ENCODE peak calls at places on chromosomes 6 and 20, in six cellular contexts. One of them, this sample, is unnamed.

GRCh38 chr6:6924708-6925107 is 183.1 kb upstream of the RREB1 start:
- DNase-seq in lower lobe of right lung: no peak
- DNase-seq in mesothelial cell of epicardium: no peak
- DNase-seq in left ventricle myocardium inferior: no peak
- DNase-seq in HepG2: no peak
- DNase-seq in upper lobe of right lung: no peak
- DNase-seq in this sample: no peak

GRCh38 chr20:15449061-15449460 is 1111.6 kb upstream of the FLRT3 start:
- DNase-seq in mesothelial cell of epicardium: no peak
- DNase-seq in upper lobe of right lung: no peak
- DNase-seq in HepG2: no peak
- DNase-seq in left ventricle myocardium inferior: no peak
- DNase-seq in lower lobe of right lung: no peak
- DNase-seq in this sample: no peak

GRCh38 chr20:41176711-41177552 is 39.6 kb downstream of the PLCG1 start:
- DNase-seq in lower lobe of right lung: no peak
- DNase-seq in HepG2: no peak
- DNase-seq in upper lobe of right lung: no peak
- DNase-seq in mesothelial cell of epicardium: no peak
- DNase-seq in left ventricle myocardium inferior: no peak
- DNase-seq in this sample: no peak

GRCh38 chr6:72552938-72553337 is 68.9 kb upstream of the KCNQ5 start:
- DNase-seq in left ventricle myocardium inferior: no peak
- DNase-seq in HepG2: no peak
- DNase-seq in lower lobe of right lung: no peak
- DNase-seq in mesothelial cell of epicardium: no peak
- DNase-seq in upper lobe of right lung: no peak
- DNase-seq in this sample: no peak

GRCh38 chr6:44253307-44254101 is 3.8 kb downstream of the SLC35B2 start:
- DNase-seq in HepG2: peak
- DNase-seq in upper lobe of right lung: no peak
- DNase-seq in mesothelial cell of epicardium: no peak
- DNase-seq in lower lobe of right lung: no peak
- DNase-seq in left ventricle myocardium inferior: no peak
- DNase-seq in this sample: peak

GRCh38 chr6:21914121-21914973 is 320.8 kb downstream of the SOX4 start:
- DNase-seq in mesothelial cell of epicardium: peak
- DNase-seq in lower lobe of right lung: peak
- DNase-seq in left ventricle myocardium inferior: peak
- DNase-seq in HepG2: no peak
- DNase-seq in upper lobe of right lung: peak
- DNase-seq in this sample: no peak

GRCh38 chr20:19212524-19213502 is at the start of gene SLC24A3:
- DNase-seq in lower lobe of right lung: peak
- DNase-seq in mesothelial cell of epicardium: peak
- DNase-seq in HepG2: peak
- DNase-seq in left ventricle myocardium inferior: peak
- DNase-seq in upper lobe of right lung: peak
- DNase-seq in this sample: peak

GRCh38 chr20:1569417-1569861 is 11.9 kb upstream of the SIRPD start:
- DNase-seq in mesothelial cell of epicardium: no peak
- DNase-seq in lower lobe of right lung: no peak
- DNase-seq in upper lobe of right lung: no peak
- DNase-seq in HepG2: peak
- DNase-seq in left ventricle myocardium inferior: no peak
- DNase-seq in this sample: no peak

GRCh38 chr20:21516861-21517565 is 3.1 kb upstream of the NKX2-2 start:
- DNase-seq in upper lobe of right lung: no peak
- DNase-seq in lower lobe of right lung: peak
- DNase-seq in mesothelial cell of epicardium: no peak
- DNase-seq in left ventricle myocardium inferior: no peak
- DNase-seq in HepG2: no peak
- DNase-seq in this sample: no peak

GRCh38 chr6:111417181-111417585 is 65.8 kb downstream of the REV3L start:
- DNase-seq in left ventricle myocardium inferior: no peak
- DNase-seq in mesothelial cell of epicardium: no peak
- DNase-seq in HepG2: no peak
- DNase-seq in lower lobe of right lung: no peak
- DNase-seq in upper lobe of right lung: no peak
- DNase-seq in this sample: no peak

GRCh38 chr6:48184644-48185043 is 73.6 kb upstream of the PTCHD4 start:
- DNase-seq in lower lobe of right lung: no peak
- DNase-seq in upper lobe of right lung: no peak
- DNase-seq in mesothelial cell of epicardium: no peak
- DNase-seq in HepG2: no peak
- DNase-seq in left ventricle myocardium inferior: no peak
- DNase-seq in this sample: no peak

GRCh38 chr6:137265574-137265973 is 46.4 kb upstream of the IFNGR1 start:
- DNase-seq in HepG2: no peak
- DNase-seq in left ventricle myocardium inferior: no peak
- DNase-seq in mesothelial cell of epicardium: no peak
- DNase-seq in upper lobe of right lung: no peak
- DNase-seq in lower lobe of right lung: no peak
- DNase-seq in this sample: no peak

GRCh38 chr6:43853066-43853650 is 83.1 kb downstream of the VEGFA start:
- DNase-seq in left ventricle myocardium inferior: no peak
- DNase-seq in lower lobe of right lung: no peak
- DNase-seq in mesothelial cell of epicardium: no peak
- DNase-seq in upper lobe of right lung: peak
- DNase-seq in HepG2: peak
- DNase-seq in this sample: no peak

GRCh38 chr20:38878798-38879197 is 47.4 kb upstream of the FAM83D start:
- DNase-seq in lower lobe of right lung: no peak
- DNase-seq in left ventricle myocardium inferior: no peak
- DNase-seq in mesothelial cell of epicardium: peak
- DNase-seq in HepG2: peak
- DNase-seq in upper lobe of right lung: no peak
- DNase-seq in this sample: peak

GRCh38 chr6:167588181-167588919 is 238.4 kb upstream of the AFDN start:
- DNase-seq in upper lobe of right lung: no peak
- DNase-seq in mesothelial cell of epicardium: no peak
- DNase-seq in HepG2: peak
- DNase-seq in left ventricle myocardium inferior: no peak
- DNase-seq in lower lobe of right lung: no peak
- DNase-seq in this sample: no peak

GRCh38 chr20:50022676-50023075 is 39.9 kb downstream of the SNAI1 start:
- DNase-seq in mesothelial cell of epicardium: no peak
- DNase-seq in HepG2: no peak
- DNase-seq in upper lobe of right lung: no peak
- DNase-seq in left ventricle myocardium inferior: no peak
- DNase-seq in lower lobe of right lung: no peak
- DNase-seq in this sample: no peak

GRCh38 chr20:50107086-50107645 is 5.8 kb downstream of the UBE2V1 start:
- DNase-seq in left ventricle myocardium inferior: no peak
- DNase-seq in upper lobe of right lung: no peak
- DNase-seq in lower lobe of right lung: no peak
- DNase-seq in HepG2: no peak
- DNase-seq in mesothelial cell of epicardium: no peak
- DNase-seq in this sample: no peak

GRCh38 chr20:32966881-32967781 is 37.1 kb downstream of the SUN5 start:
- DNase-seq in lower lobe of right lung: no peak
- DNase-seq in HepG2: no peak
- DNase-seq in left ventricle myocardium inferior: no peak
- DNase-seq in mesothelial cell of epicardium: no peak
- DNase-seq in upper lobe of right lung: peak
- DNase-seq in this sample: no peak

GRCh38 chr6:108945686-108946158 is 97.5 kb downstream of the ARMC2 start:
- DNase-seq in mesothelial cell of epicardium: no peak
- DNase-seq in lower lobe of right lung: peak
- DNase-seq in HepG2: no peak
- DNase-seq in left ventricle myocardium inferior: peak
- DNase-seq in upper lobe of right lung: peak
- DNase-seq in this sample: no peak

GRCh38 chr6:139927236-139927635 is 552.8 kb upstream of the CITED2 start:
- DNase-seq in upper lobe of right lung: no peak
- DNase-seq in HepG2: no peak
- DNase-seq in mesothelial cell of epicardium: no peak
- DNase-seq in lower lobe of right lung: no peak
- DNase-seq in left ventricle myocardium inferior: no peak
- DNase-seq in this sample: no peak

GRCh38 chr6:14046476-14047068 is 71.0 kb upstream of the CD83 start:
- DNase-seq in HepG2: peak
- DNase-seq in upper lobe of right lung: no peak
- DNase-seq in mesothelial cell of epicardium: no peak
- DNase-seq in lower lobe of right lung: no peak
- DNase-seq in left ventricle myocardium inferior: no peak
- DNase-seq in this sample: peak

GRCh38 chr6:16372029-16372776 is 133.8 kb downstream of the GMPR start:
- DNase-seq in lower lobe of right lung: no peak
- DNase-seq in HepG2: no peak
- DNase-seq in mesothelial cell of epicardium: no peak
- DNase-seq in left ventricle myocardium inferior: no peak
- DNase-seq in upper lobe of right lung: no peak
- DNase-seq in this sample: no peak

GRCh38 chr6:144033816-144034540 is 25.9 kb upstream of the PLAGL1 start:
- DNase-seq in lower lobe of right lung: no peak
- DNase-seq in HepG2: no peak
- DNase-seq in left ventricle myocardium inferior: no peak
- DNase-seq in upper lobe of right lung: no peak
- DNase-seq in mesothelial cell of epicardium: no peak
- DNase-seq in this sample: no peak

GRCh38 chr6:26240981-26241770 is 123.8 kb upstream of the BTN3A2 start:
- DNase-seq in upper lobe of right lung: no peak
- DNase-seq in mesothelial cell of epicardium: no peak
- DNase-seq in lower lobe of right lung: peak
- DNase-seq in left ventricle myocardium inferior: no peak
- DNase-seq in HepG2: no peak
- DNase-seq in this sample: no peak

DNA sequence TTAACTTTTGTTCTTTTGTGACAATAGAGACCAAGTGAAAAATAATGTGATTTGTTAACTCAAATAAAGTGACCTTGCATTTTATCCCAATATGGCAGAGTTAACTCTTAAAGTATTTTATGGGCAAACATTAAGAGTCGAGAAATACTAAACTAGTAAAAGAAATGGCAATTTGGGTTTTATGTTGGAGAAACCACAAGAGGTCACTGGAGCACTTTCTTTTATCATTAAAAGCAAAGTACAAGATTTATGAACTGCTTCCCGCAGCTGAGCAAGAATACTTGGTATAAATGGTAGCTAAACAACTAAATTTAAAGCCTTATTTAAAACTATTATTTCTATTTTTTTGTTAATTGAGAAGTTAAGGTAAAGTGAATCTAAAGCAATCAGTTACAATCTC is 33.5 kb upstream of the MCM9 start:
- DNase-seq in mesothelial cell of epicardium: no peak
- DNase-seq in left ventricle myocardium inferior: no peak
- DNase-seq in HepG2: peak
- DNase-seq in lower lobe of right lung: no peak
- DNase-seq in upper lobe of right lung: no peak
- DNase-seq in this sample: no peak
- TF ChIP-seq CTCF in mesothelial cell of epicardium: no peak
- TF ChIP-seq CTCF in left ventricle myocardium inferior: peak
- TF ChIP-seq CTCF in HepG2: peak
- TF ChIP-seq CTCF in lower lobe of right lung: peak
- TF ChIP-seq CTCF in upper lobe of right lung: peak
- TF ChIP-seq CTCF in this sample: no peak

GRCh38 chr6:31247813-31248212 is 24.1 kb downstream of the HLA-C start:
- DNase-seq in HepG2: no peak
- DNase-seq in upper lobe of right lung: no peak
- DNase-seq in lower lobe of right lung: no peak
- DNase-seq in mesothelial cell of epicardium: no peak
- DNase-seq in left ventricle myocardium inferior: no peak
- DNase-seq in this sample: no peak

GRCh38 chr6:31249184-31249583 is 22.7 kb downstream of the HLA-C start:
- DNase-seq in upper lobe of right lung: no peak
- DNase-seq in HepG2: no peak
- DNase-seq in left ventricle myocardium inferior: no peak
- DNase-seq in mesothelial cell of epicardium: no peak
- DNase-seq in lower lobe of right lung: no peak
- DNase-seq in this sample: no peak

DNA sequence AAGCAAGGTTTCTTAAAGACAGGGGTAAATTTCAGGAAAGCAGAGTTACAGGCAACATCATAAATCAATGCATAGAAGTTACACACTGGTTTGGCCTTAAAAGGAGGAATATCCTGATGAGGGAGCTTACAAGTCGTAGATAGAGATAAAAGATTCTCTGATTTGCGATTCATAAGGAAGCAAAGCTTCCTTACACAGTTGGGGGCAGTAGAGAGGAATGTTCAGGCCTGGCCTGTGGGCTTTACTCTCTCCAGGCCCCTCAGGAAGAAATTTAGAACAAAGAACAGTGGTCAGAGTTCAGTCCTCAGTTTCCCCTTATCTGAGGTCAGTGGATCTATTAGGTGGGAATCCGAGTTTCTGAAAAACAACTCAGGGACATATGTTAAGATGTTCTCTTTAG is 19.3 kb downstream of the HLA-C start:
- DNase-seq in HepG2: no peak
- DNase-seq in lower lobe of right lung: no peak
- DNase-seq in mesothelial cell of epicardium: no peak
- DNase-seq in upper lobe of right lung: no peak
- DNase-seq in left ventricle myocardium inferior: no peak
- DNase-seq in this sample: no peak
- TF ChIP-seq CTCF in HepG2: peak
- TF ChIP-seq CTCF in lower lobe of right lung: no peak
- TF ChIP-seq CTCF in mesothelial cell of epicardium: no peak
- TF ChIP-seq CTCF in upper lobe of right lung: no peak
- TF ChIP-seq CTCF in left ventricle myocardium inferior: no peak
- TF ChIP-seq CTCF in this sample: no peak

DNA sequence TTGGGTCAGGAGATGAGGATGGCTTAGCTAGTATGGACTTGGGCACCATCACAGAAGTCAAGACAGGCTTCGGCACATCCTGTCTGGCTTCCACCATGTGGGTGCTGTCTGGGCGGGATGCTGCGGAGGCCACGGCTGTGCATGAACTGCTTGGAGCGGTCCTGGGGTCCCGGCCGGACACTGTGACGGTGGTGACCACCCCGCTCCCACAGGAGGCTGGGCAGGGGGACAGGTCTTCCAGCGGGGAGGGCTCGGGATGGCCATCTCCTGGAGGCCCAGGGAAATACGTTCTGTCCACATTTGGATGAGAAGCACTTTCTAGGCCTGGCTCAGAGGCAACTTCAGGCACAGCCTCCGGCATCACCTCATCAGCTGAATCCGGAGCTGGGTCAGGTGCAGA is 32.1 kb upstream of the TCFL5 start:
- DNase-seq in upper lobe of right lung: no peak
- DNase-seq in lower lobe of right lung: peak
- DNase-seq in mesothelial cell of epicardium: no peak
- DNase-seq in HepG2: no peak
- DNase-seq in left ventricle myocardium inferior: peak
- DNase-seq in this sample: no peak
- TF ChIP-seq CTCF in upper lobe of right lung: no peak
- TF ChIP-seq CTCF in lower lobe of right lung: no peak
- TF ChIP-seq CTCF in mesothelial cell of epicardium: no peak
- TF ChIP-seq CTCF in HepG2: peak
- TF ChIP-seq CTCF in left ventricle myocardium inferior: no peak
- TF ChIP-seq CTCF in this sample: peak

DNA sequence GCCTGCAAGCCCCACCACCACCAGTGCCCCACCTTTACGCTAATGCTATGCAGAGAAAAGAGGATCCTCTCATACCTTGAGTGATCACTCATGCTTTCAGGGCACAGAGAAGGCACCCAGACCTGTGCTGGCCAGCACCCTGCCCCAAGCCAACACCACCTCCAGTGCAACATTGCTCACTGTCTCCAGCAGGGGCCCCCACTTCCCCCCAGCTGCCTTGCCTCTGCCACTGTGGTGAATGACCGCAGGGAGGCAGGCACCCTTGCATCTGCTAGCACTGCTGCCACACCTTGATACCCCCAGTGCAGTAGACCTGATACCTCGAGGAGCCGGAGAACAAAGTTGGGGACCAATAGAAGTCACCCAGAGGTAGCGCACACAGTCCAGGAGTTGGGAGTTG is 139.2 kb upstream of the PLN start:
- DNase-seq in mesothelial cell of epicardium: no peak
- DNase-seq in lower lobe of right lung: no peak
- DNase-seq in HepG2: no peak
- DNase-seq in left ventricle myocardium inferior: no peak
- DNase-seq in upper lobe of right lung: no peak
- DNase-seq in this sample: no peak
- TF ChIP-seq CTCF in mesothelial cell of epicardium: no peak
- TF ChIP-seq CTCF in lower lobe of right lung: no peak
- TF ChIP-seq CTCF in HepG2: peak
- TF ChIP-seq CTCF in left ventricle myocardium inferior: no peak
- TF ChIP-seq CTCF in upper lobe of right lung: no peak
- TF ChIP-seq CTCF in this sample: no peak